ENCODE peak calls at places on chromosomes 11 and 22, in six cellular contexts. H, U, W, F, A and G are unnamed samples.

GRCh38 chr11:57213282-57214086 is 23.6 kb downstream of the APLNR start:
- DNase-seq in W (no peak), U (no peak), A (no peak), F (peak; percentile 22), H (no peak), G (no peak)

GRCh38 chr11:44577231-44577834 is 11.9 kb downstream of the CD82 start:
- DNase-seq in A (peak; percentile 90), H (no peak), U (no peak), F (no peak), W (no peak), G (no peak)

GRCh38 chr11:62391642-62392425 is 27.0 kb upstream of the SCGB1A1 start:
- DNase-seq in W (no peak), F (no peak), A (no peak), U (no peak), H (no peak), G (no peak)

GRCh38 chr11:9573775-9574555 is 495 bp downstream of the WEE1 start:
- DNase-seq in H (no peak), W (peak; percentile 26), U (no peak), F (no peak), A (no peak), G (no peak)

GRCh38 chr11:58968251-58968711 is 29.0 kb downstream of the GLYATL1 start:
- DNase-seq in F (no peak), A (no peak), H (no peak), U (no peak), W (peak; percentile 40), G (no peak)

GRCh38 chr11:121892131-121892681 is 223.8 kb downstream of the BLID start:
- DNase-seq in H (peak; percentile 36), A (peak; percentile 74), F (peak; percentile 44), U (peak; percentile 74), W (no peak), G (no peak)

GRCh38 chr22:38345782-38346181 is 28.5 kb upstream of the CSNK1E start:
- DNase-seq in A (no peak), U (no peak), W (no peak), H (no peak), F (no peak), G (peak; percentile 71)

GRCh38 chr11:115133810-115134209 is 370.4 kb downstream of the CADM1 start:
- DNase-seq in A (no peak), H (no peak), W (no peak), F (no peak), U (no peak), G (no peak)

GRCh38 chr11:72635931-72636330 is 38.3 kb downstream of the PDE2A start:
- DNase-seq in H (no peak), U (peak; percentile 32), W (no peak), A (no peak), F (no peak), G (no peak)

GRCh38 chr11:26276798-26277424 is 55.0 kb upstream of the ANO3 start:
- DNase-seq in A (peak; percentile 73), U (peak; percentile 82), F (peak; percentile 66), W (peak; percentile 53), H (peak; percentile 30), G (no peak)

GRCh38 chr11:119375629-119376196 is 5.8 kb downstream of the USP2 start:
- DNase-seq in A (no peak), H (no peak), F (peak; percentile 66), U (peak; percentile 55), W (peak; percentile 58), G (peak; percentile 88)

GRCh38 chr22:32969502-32969901 is 88.7 kb downstream of the SYN3 start:
- DNase-seq in H (no peak), F (no peak), A (no peak), U (no peak), W (no peak), G (no peak)

GRCh38 chr22:25002241-25002985 is 49.9 kb downstream of the KIAA1671 start:
- DNase-seq in U (no peak), H (no peak), F (no peak), W (no peak), A (no peak), G (no peak)

GRCh38 chr22:24728790-24729637 is 45.5 kb downstream of the PIWIL3 start:
- DNase-seq in F (peak; percentile 91), H (peak; percentile 42), U (peak; percentile 94), W (no peak), A (no peak), G (no peak)

GRCh38 chr22:32696089-32696488 is 105.4 kb upstream of the TIMP3 start:
- DNase-seq in H (no peak), W (no peak), F (no peak), A (no peak), U (no peak), G (no peak)

GRCh38 chr22:39595622-39596182 is 25.1 kb downstream of the CACNA1I start:
- DNase-seq in H (no peak), U (no peak), F (no peak), W (no peak), A (no peak), G (no peak)